ENCODE peak calls at places on chromosome 17, in five cellular contexts. Y, C, Z, U and K are unnamed samples.
A peak's percentile ranks its signal among the peaks of the same experiment; 100 is the strongest.

GRCh38 chr17:47208744-47209488 is at the start of gene MYL4:
- DNase-seq in Z (no peak), C (no peak), U (no peak), Y (no peak), K (peak; percentile 29)

GRCh38 chr17:3978421-3979275 is 14.4 kb upstream of the ATP2A3 start:
- DNase-seq in C (no peak), Z (peak; percentile 78), U (no peak), Y (peak; percentile 37), K (peak; percentile 63)

GRCh38 chr17:34578016-34578415 is 1.4 kb upstream of the TMEM132E start:
- DNase-seq in Y (no peak), U (no peak), C (no peak), Z (no peak), K (no peak)

GRCh38 chr17:83008526-83008925 is 70.9 kb upstream of the METRNL start:
- DNase-seq in U (no peak), Z (no peak), Y (no peak), C (no peak), K (no peak)

GRCh38 chr17:45146616-45147101 is 1.6 kb upstream of the HEXIM1 start:
- DNase-seq in C (no peak), Z (peak; percentile 71), U (peak; percentile 83), Y (no peak), K (no peak)

GRCh38 chr17:30095507-30096244 is 20.9 kb upstream of the NSRP1 start:
- DNase-seq in Y (no peak), C (peak; percentile 64), U (peak; percentile 79), Z (no peak), K (peak; percentile 84)

GRCh38 chr17:74777884-74778490 is 1.8 kb upstream of the NAT9 start:
- DNase-seq in U (no peak), Z (no peak), Y (no peak), C (no peak), K (no peak)

GRCh38 chr17:56681561-56682266 is 88.2 kb downstream of the NOG start:
- DNase-seq in Y (no peak), Z (no peak), C (no peak), U (no peak), K (peak; percentile 73)

GRCh38 chr17:36849871-36850348 is 87.4 kb upstream of the LHX1 start:
- DNase-seq in Y (no peak), Z (no peak), C (no peak), U (peak; percentile 43), K (peak; percentile 14)

GRCh38 chr17:83101805-83102480 is 22.5 kb downstream of the METRNL start:
- DNase-seq in Y (peak; percentile 63), C (no peak), Z (peak; percentile 78), U (no peak), K (peak; percentile 54)

GRCh38 chr17:32488177-32488542 is 1.4 kb downstream of the CDK5R1 start:
- DNase-seq in Z (no peak), Y (no peak), U (no peak), C (no peak), K (no peak)
- H3K4me3 ChIP-seq in Z (peak overlapping the region; percentile 66), Y (no peak overlapping the region), U (no peak overlapping the region), C (no peak overlapping the region), K (no peak overlapping the region)

DNA sequence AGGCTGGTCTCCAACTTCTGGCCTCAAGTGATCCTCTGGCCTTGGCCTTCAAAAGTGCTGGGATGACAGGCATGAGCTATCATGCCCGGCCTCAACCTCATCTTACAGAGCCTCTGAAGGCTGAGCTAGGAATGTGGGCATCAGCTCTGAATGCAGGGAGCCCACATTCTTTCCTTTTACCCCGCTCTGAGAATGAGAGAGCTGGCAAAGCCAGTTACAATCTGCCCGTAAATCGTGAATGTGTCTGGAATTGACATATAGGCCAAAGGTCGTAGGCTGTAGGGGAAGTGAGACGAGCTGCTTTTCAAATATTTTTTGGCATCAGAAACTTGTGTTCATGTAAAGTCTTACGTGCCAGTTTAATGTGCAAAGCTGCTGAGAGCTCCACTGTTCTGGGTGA is 4.5 kb downstream of the TMEM238L start:
- DNase-seq in Z (no peak), Y (no peak), U (no peak), C (no peak), K (no peak)
- H3K27ac ChIP-seq in Z (peak overlapping the region; percentile 86), Y (peak overlapping the region; percentile 63), U (no peak overlapping the region), C (no peak overlapping the region), K (no peak overlapping the region)

GRCh38 chr17:41439375-41439774 is 1.4 kb downstream of the KRT38 start:
- DNase-seq in Z (no peak), C (peak; percentile 76), U (no peak), Y (no peak), K (peak; percentile 63)

GRCh38 chr17:41437254-41437653 is 3.5 kb downstream of the KRT38 start:
- DNase-seq in Y (no peak), Z (no peak), U (no peak), C (no peak), K (no peak)

GRCh38 chr17:41437769-41438168 is 3.0 kb downstream of the KRT38 start:
- DNase-seq in C (no peak), U (no peak), Y (no peak), Z (no peak), K (peak; percentile 15)

GRCh38 chr17:41429667-41430066 is 5.3 kb upstream of the KRT37 start:
- DNase-seq in Z (no peak), U (no peak), Y (no peak), C (no peak), K (no peak)

DNA sequence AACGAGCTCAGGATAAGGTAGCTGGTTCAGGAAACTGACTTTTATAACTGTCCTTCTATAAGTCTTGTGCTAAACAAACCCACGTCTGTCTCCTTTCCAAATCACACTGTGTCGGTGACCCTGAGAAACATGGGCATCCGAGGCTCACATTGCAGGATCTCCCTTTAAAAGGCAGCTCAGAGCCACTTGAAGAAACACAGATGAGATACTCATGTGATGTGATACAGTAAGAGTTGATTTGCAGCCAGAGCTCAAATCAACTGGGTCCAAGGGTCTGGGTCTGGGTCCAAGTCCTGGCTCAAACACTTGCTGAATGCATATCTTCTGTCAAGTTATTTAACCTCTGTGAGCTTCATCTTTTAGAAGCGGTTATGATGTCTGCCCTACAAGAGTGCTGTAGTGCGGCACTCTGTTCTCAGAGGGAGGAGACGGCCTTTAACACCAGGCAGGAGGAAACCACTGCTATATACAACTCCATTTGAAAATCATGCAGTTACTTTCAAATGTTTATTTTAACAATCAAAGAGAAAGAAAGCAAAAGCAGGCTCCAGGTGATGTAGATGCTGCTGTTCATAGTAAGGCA is 6.4 kb downstream of the KRT38 start:
- DNase-seq in Y (no peak), C (no peak), U (no peak), Z (no peak), K (peak; percentile 38)
- H3K4me3 ChIP-seq in Y (no peak overlapping the region), C (no peak overlapping the region), U (no peak overlapping the region), Z (no peak overlapping the region), K (no peak overlapping the region)

GRCh38 chr17:78176548-78177025 is 8.2 kb downstream of the SYNGR2 start:
- DNase-seq in Y (peak; percentile 82), U (peak; percentile 76), Z (peak; percentile 84), C (no peak), K (peak; percentile 61)
- H3K27ac ChIP-seq in Y (peak overlapping the region; percentile 83), U (no peak overlapping the region), Z (peak overlapping the region; percentile 87), C (no peak overlapping the region), K (no peak overlapping the region)

GRCh38 chr17:38943607-38944006 is 18.2 kb downstream of the LASP1NB start:
- DNase-seq in U (no peak), Y (no peak), C (no peak), Z (no peak), K (no peak)
- H3K4me3 ChIP-seq in U (no peak overlapping the region), Y (no peak overlapping the region), C (no peak overlapping the region), Z (no peak overlapping the region), K (no peak overlapping the region)